ENCODE peak calls at places on chromosomes 16 and 17, in nine cellular contexts. One of them, this sample, is unnamed.
A peak's percentile ranks its signal among the peaks of the same experiment; 100 is the strongest.

GRCh38 chr16:79970551-79971236 is 370.2 kb upstream of the MAF start:
- DNase-seq in C1 segment of cervical spinal cord: no peak
- DNase-seq in activated effector memory CD4-positive, alpha-beta T cell treated with Interleukin-2 at 50 U/mL for 16 hours: no peak
- DNase-seq in mesendoderm: peak; percentile 77
- DNase-seq in NCI-H1092: no peak
- DNase-seq in Kasumi-1: no peak
- DNase-seq in HEK293T: no peak
- DNase-seq in smooth muscle cell of the brain vasculature: no peak
- DNase-seq in uterus: peak; percentile 71
- DNase-seq in this sample: no peak

GRCh38 chr17:78359216-78359935 is 501 bp downstream of the SOCS3 start:
- DNase-seq in C1 segment of cervical spinal cord: no peak
- DNase-seq in activated effector memory CD4-positive, alpha-beta T cell treated with Interleukin-2 at 50 U/mL for 16 hours: no peak
- DNase-seq in mesendoderm: peak; percentile 61
- DNase-seq in NCI-H1092: no peak
- DNase-seq in Kasumi-1: no peak
- DNase-seq in HEK293T: no peak
- DNase-seq in smooth muscle cell of the brain vasculature: no peak
- DNase-seq in uterus: no peak
- DNase-seq in this sample: no peak

GRCh38 chr16:18802755-18803218 is 1.4 kb upstream of the ARL6IP1 start:
- DNase-seq in C1 segment of cervical spinal cord: no peak
- DNase-seq in activated effector memory CD4-positive, alpha-beta T cell treated with Interleukin-2 at 50 U/mL for 16 hours: no peak
- DNase-seq in mesendoderm: no peak
- DNase-seq in NCI-H1092: no peak
- DNase-seq in Kasumi-1: no peak
- DNase-seq in HEK293T: no peak
- DNase-seq in smooth muscle cell of the brain vasculature: no peak
- DNase-seq in uterus: no peak
- DNase-seq in this sample: no peak

GRCh38 chr17:80729016-80729415 is 184.4 kb downstream of the RPTOR start:
- DNase-seq in C1 segment of cervical spinal cord: no peak
- DNase-seq in activated effector memory CD4-positive, alpha-beta T cell treated with Interleukin-2 at 50 U/mL for 16 hours: no peak
- DNase-seq in mesendoderm: no peak
- DNase-seq in NCI-H1092: no peak
- DNase-seq in Kasumi-1: no peak
- DNase-seq in HEK293T: no peak
- DNase-seq in smooth muscle cell of the brain vasculature: no peak
- DNase-seq in uterus: no peak
- DNase-seq in this sample: no peak

GRCh38 chr16:85157813-85158701 is 45.8 kb upstream of the CIBAR2 start:
- DNase-seq in C1 segment of cervical spinal cord: no peak
- DNase-seq in activated effector memory CD4-positive, alpha-beta T cell treated with Interleukin-2 at 50 U/mL for 16 hours: no peak
- DNase-seq in mesendoderm: peak; percentile 95
- DNase-seq in NCI-H1092: no peak
- DNase-seq in Kasumi-1: no peak
- DNase-seq in HEK293T: no peak
- DNase-seq in smooth muscle cell of the brain vasculature: no peak
- DNase-seq in uterus: no peak
- DNase-seq in this sample: no peak

GRCh38 chr17:16439867-16440351 is 24.5 kb downstream of the TRPV2 start:
- DNase-seq in C1 segment of cervical spinal cord: no peak
- DNase-seq in activated effector memory CD4-positive, alpha-beta T cell treated with Interleukin-2 at 50 U/mL for 16 hours: no peak
- DNase-seq in mesendoderm: no peak
- DNase-seq in NCI-H1092: no peak
- DNase-seq in Kasumi-1: no peak
- DNase-seq in HEK293T: no peak
- DNase-seq in smooth muscle cell of the brain vasculature: no peak
- DNase-seq in uterus: no peak
- DNase-seq in this sample: no peak

GRCh38 chr16:75267631-75268264 is 16.3 kb upstream of the BCAR1 start:
- DNase-seq in C1 segment of cervical spinal cord: no peak
- DNase-seq in activated effector memory CD4-positive, alpha-beta T cell treated with Interleukin-2 at 50 U/mL for 16 hours: no peak
- DNase-seq in mesendoderm: peak; percentile 63
- DNase-seq in NCI-H1092: peak; percentile 89
- DNase-seq in Kasumi-1: no peak
- DNase-seq in HEK293T: no peak
- DNase-seq in smooth muscle cell of the brain vasculature: no peak
- DNase-seq in uterus: no peak
- DNase-seq in this sample: no peak

GRCh38 chr16:29815793-29816693 is at the start of gene PAGR1:
- DNase-seq in C1 segment of cervical spinal cord: peak; percentile 87
- DNase-seq in activated effector memory CD4-positive, alpha-beta T cell treated with Interleukin-2 at 50 U/mL for 16 hours: peak; percentile 99
- DNase-seq in mesendoderm: peak; percentile 100
- DNase-seq in NCI-H1092: peak; percentile 99
- DNase-seq in Kasumi-1: peak; percentile 91
- DNase-seq in HEK293T: peak; percentile 99
- DNase-seq in smooth muscle cell of the brain vasculature: peak; percentile 99
- DNase-seq in uterus: peak; percentile 100
- DNase-seq in this sample: peak; percentile 98

GRCh38 chr16:62035115-62036092 is 834 bp downstream of the CDH8 start:
- DNase-seq in C1 segment of cervical spinal cord: no peak
- DNase-seq in activated effector memory CD4-positive, alpha-beta T cell treated with Interleukin-2 at 50 U/mL for 16 hours: no peak
- DNase-seq in mesendoderm: peak; percentile 93
- DNase-seq in NCI-H1092: no peak
- DNase-seq in Kasumi-1: no peak
- DNase-seq in HEK293T: peak; percentile 8
- DNase-seq in smooth muscle cell of the brain vasculature: no peak
- DNase-seq in uterus: no peak
- DNase-seq in this sample: no peak

GRCh38 chr16:50841081-50841886 is 99.4 kb downstream of the CYLD start:
- DNase-seq in C1 segment of cervical spinal cord: no peak
- DNase-seq in activated effector memory CD4-positive, alpha-beta T cell treated with Interleukin-2 at 50 U/mL for 16 hours: peak; percentile 8
- DNase-seq in mesendoderm: peak; percentile 67
- DNase-seq in NCI-H1092: no peak
- DNase-seq in Kasumi-1: no peak
- DNase-seq in HEK293T: no peak
- DNase-seq in smooth muscle cell of the brain vasculature: no peak
- DNase-seq in uterus: no peak
- DNase-seq in this sample: peak; percentile 8

GRCh38 chr16:86962913-86963312 is 354.3 kb downstream of the C16orf95 start:
- DNase-seq in C1 segment of cervical spinal cord: no peak
- DNase-seq in activated effector memory CD4-positive, alpha-beta T cell treated with Interleukin-2 at 50 U/mL for 16 hours: no peak
- DNase-seq in mesendoderm: no peak
- DNase-seq in NCI-H1092: no peak
- DNase-seq in Kasumi-1: no peak
- DNase-seq in HEK293T: no peak
- DNase-seq in smooth muscle cell of the brain vasculature: no peak
- DNase-seq in uterus: no peak
- DNase-seq in this sample: no peak

GRCh38 chr17:75384751-75385150 is 20.7 kb downstream of the GRB2 start:
- DNase-seq in C1 segment of cervical spinal cord: no peak
- DNase-seq in activated effector memory CD4-positive, alpha-beta T cell treated with Interleukin-2 at 50 U/mL for 16 hours: no peak
- DNase-seq in mesendoderm: no peak
- DNase-seq in NCI-H1092: no peak
- DNase-seq in Kasumi-1: no peak
- DNase-seq in HEK293T: no peak
- DNase-seq in smooth muscle cell of the brain vasculature: no peak
- DNase-seq in uterus: no peak
- DNase-seq in this sample: no peak

GRCh38 chr17:5595831-5596230 is 11.5 kb upstream of the NLRP1 start:
- DNase-seq in C1 segment of cervical spinal cord: no peak
- DNase-seq in activated effector memory CD4-positive, alpha-beta T cell treated with Interleukin-2 at 50 U/mL for 16 hours: no peak
- DNase-seq in mesendoderm: no peak
- DNase-seq in NCI-H1092: no peak
- DNase-seq in Kasumi-1: no peak
- DNase-seq in HEK293T: no peak
- DNase-seq in smooth muscle cell of the brain vasculature: no peak
- DNase-seq in uterus: no peak
- DNase-seq in this sample: no peak

GRCh38 chr16:55189179-55189578 is 134.8 kb upstream of the IRX6 start:
- DNase-seq in C1 segment of cervical spinal cord: no peak
- DNase-seq in activated effector memory CD4-positive, alpha-beta T cell treated with Interleukin-2 at 50 U/mL for 16 hours: no peak
- DNase-seq in mesendoderm: no peak
- DNase-seq in NCI-H1092: no peak
- DNase-seq in Kasumi-1: no peak
- DNase-seq in HEK293T: no peak
- DNase-seq in smooth muscle cell of the brain vasculature: no peak
- DNase-seq in uterus: no peak
- DNase-seq in this sample: no peak

GRCh38 chr16:88866151-88866920 is at the start of gene PABPN1L:
- DNase-seq in C1 segment of cervical spinal cord: no peak
- DNase-seq in activated effector memory CD4-positive, alpha-beta T cell treated with Interleukin-2 at 50 U/mL for 16 hours: no peak
- DNase-seq in mesendoderm: no peak
- DNase-seq in NCI-H1092: peak; percentile 15
- DNase-seq in Kasumi-1: no peak
- DNase-seq in HEK293T: no peak
- DNase-seq in smooth muscle cell of the brain vasculature: no peak
- DNase-seq in uterus: no peak
- DNase-seq in this sample: no peak

GRCh38 chr16:67022531-67023214 is 6.3 kb upstream of the CBFB start:
- DNase-seq in C1 segment of cervical spinal cord: no peak
- DNase-seq in activated effector memory CD4-positive, alpha-beta T cell treated with Interleukin-2 at 50 U/mL for 16 hours: no peak
- DNase-seq in mesendoderm: peak; percentile 57
- DNase-seq in NCI-H1092: no peak
- DNase-seq in Kasumi-1: no peak
- DNase-seq in HEK293T: no peak
- DNase-seq in smooth muscle cell of the brain vasculature: no peak
- DNase-seq in uterus: no peak
- DNase-seq in this sample: no peak

GRCh38 chr16:1929105-1929504 is 10.9 kb upstream of the HS3ST6 start:
- DNase-seq in C1 segment of cervical spinal cord: no peak
- DNase-seq in activated effector memory CD4-positive, alpha-beta T cell treated with Interleukin-2 at 50 U/mL for 16 hours: no peak
- DNase-seq in mesendoderm: no peak
- DNase-seq in NCI-H1092: no peak
- DNase-seq in Kasumi-1: no peak
- DNase-seq in HEK293T: no peak
- DNase-seq in smooth muscle cell of the brain vasculature: no peak
- DNase-seq in uterus: peak; percentile 47
- DNase-seq in this sample: no peak

GRCh38 chr17:58072862-58073261 is 10.4 kb upstream of the DYNLL2 start:
- DNase-seq in C1 segment of cervical spinal cord: no peak
- DNase-seq in activated effector memory CD4-positive, alpha-beta T cell treated with Interleukin-2 at 50 U/mL for 16 hours: no peak
- DNase-seq in mesendoderm: no peak
- DNase-seq in NCI-H1092: no peak
- DNase-seq in Kasumi-1: no peak
- DNase-seq in HEK293T: no peak
- DNase-seq in smooth muscle cell of the brain vasculature: no peak
- DNase-seq in uterus: no peak
- DNase-seq in this sample: no peak

GRCh38 chr16:81785138-81785924 is 6.2 kb downstream of the PLCG2 start:
- DNase-seq in C1 segment of cervical spinal cord: no peak
- DNase-seq in activated effector memory CD4-positive, alpha-beta T cell treated with Interleukin-2 at 50 U/mL for 16 hours: no peak
- DNase-seq in mesendoderm: no peak
- DNase-seq in NCI-H1092: no peak
- DNase-seq in Kasumi-1: no peak
- DNase-seq in HEK293T: no peak
- DNase-seq in smooth muscle cell of the brain vasculature: no peak
- DNase-seq in uterus: no peak
- DNase-seq in this sample: no peak

GRCh38 chr16:15671530-15672117 is 21.6 kb downstream of the NDE1 start:
- DNase-seq in C1 segment of cervical spinal cord: no peak
- DNase-seq in activated effector memory CD4-positive, alpha-beta T cell treated with Interleukin-2 at 50 U/mL for 16 hours: no peak
- DNase-seq in mesendoderm: no peak
- DNase-seq in NCI-H1092: no peak
- DNase-seq in Kasumi-1: no peak
- DNase-seq in HEK293T: no peak
- DNase-seq in smooth muscle cell of the brain vasculature: no peak
- DNase-seq in uterus: no peak
- DNase-seq in this sample: no peak

GRCh38 chr17:41505836-41506767 is 690 bp upstream of the KRT13 start:
- DNase-seq in C1 segment of cervical spinal cord: no peak
- DNase-seq in activated effector memory CD4-positive, alpha-beta T cell treated with Interleukin-2 at 50 U/mL for 16 hours: no peak
- DNase-seq in mesendoderm: no peak
- DNase-seq in NCI-H1092: no peak
- DNase-seq in Kasumi-1: no peak
- DNase-seq in HEK293T: no peak
- DNase-seq in smooth muscle cell of the brain vasculature: no peak
- DNase-seq in uterus: no peak
- DNase-seq in this sample: no peak

GRCh38 chr17:4332296-4332970 is 34.0 kb downstream of the UBE2G1 start:
- DNase-seq in C1 segment of cervical spinal cord: no peak
- DNase-seq in activated effector memory CD4-positive, alpha-beta T cell treated with Interleukin-2 at 50 U/mL for 16 hours: no peak
- DNase-seq in mesendoderm: peak; percentile 65
- DNase-seq in NCI-H1092: no peak
- DNase-seq in Kasumi-1: no peak
- DNase-seq in HEK293T: no peak
- DNase-seq in smooth muscle cell of the brain vasculature: no peak
- DNase-seq in uterus: no peak
- DNase-seq in this sample: no peak

GRCh38 chr16:55495616-55496289 is 13.1 kb upstream of the LPCAT2 start:
- DNase-seq in C1 segment of cervical spinal cord: no peak
- DNase-seq in activated effector memory CD4-positive, alpha-beta T cell treated with Interleukin-2 at 50 U/mL for 16 hours: no peak
- DNase-seq in mesendoderm: no peak
- DNase-seq in NCI-H1092: peak; percentile 43
- DNase-seq in Kasumi-1: no peak
- DNase-seq in HEK293T: no peak
- DNase-seq in smooth muscle cell of the brain vasculature: no peak
- DNase-seq in uterus: no peak
- DNase-seq in this sample: no peak

GRCh38 chr17:67642488-67642887 is 75.2 kb upstream of the NOL11 start:
- DNase-seq in C1 segment of cervical spinal cord: no peak
- DNase-seq in activated effector memory CD4-positive, alpha-beta T cell treated with Interleukin-2 at 50 U/mL for 16 hours: no peak
- DNase-seq in mesendoderm: no peak
- DNase-seq in NCI-H1092: no peak
- DNase-seq in Kasumi-1: no peak
- DNase-seq in HEK293T: no peak
- DNase-seq in smooth muscle cell of the brain vasculature: no peak
- DNase-seq in uterus: no peak
- DNase-seq in this sample: no peak

GRCh38 chr17:19546289-19547065 is 12.8 kb downstream of the SLC47A1 start:
- DNase-seq in C1 segment of cervical spinal cord: no peak
- DNase-seq in activated effector memory CD4-positive, alpha-beta T cell treated with Interleukin-2 at 50 U/mL for 16 hours: no peak
- DNase-seq in mesendoderm: peak; percentile 76
- DNase-seq in NCI-H1092: no peak
- DNase-seq in Kasumi-1: peak; percentile 0
- DNase-seq in HEK293T: no peak
- DNase-seq in smooth muscle cell of the brain vasculature: no peak
- DNase-seq in uterus: no peak
- DNase-seq in this sample: no peak

GRCh38 chr17:42409467-42410351 is 13.3 kb downstream of the CAVIN1 start:
- DNase-seq in C1 segment of cervical spinal cord: no peak
- DNase-seq in activated effector memory CD4-positive, alpha-beta T cell treated with Interleukin-2 at 50 U/mL for 16 hours: no peak
- DNase-seq in mesendoderm: no peak
- DNase-seq in NCI-H1092: no peak
- DNase-seq in Kasumi-1: no peak
- DNase-seq in HEK293T: no peak
- DNase-seq in smooth muscle cell of the brain vasculature: no peak
- DNase-seq in uterus: peak; percentile 80
- DNase-seq in this sample: no peak

GRCh38 chr17:50534222-50534978 is 1.9 kb downstream of the EPN3 start:
- DNase-seq in C1 segment of cervical spinal cord: no peak
- DNase-seq in activated effector memory CD4-positive, alpha-beta T cell treated with Interleukin-2 at 50 U/mL for 16 hours: no peak
- DNase-seq in mesendoderm: peak; percentile 62
- DNase-seq in NCI-H1092: no peak
- DNase-seq in Kasumi-1: no peak
- DNase-seq in HEK293T: no peak
- DNase-seq in smooth muscle cell of the brain vasculature: no peak
- DNase-seq in uterus: no peak
- DNase-seq in this sample: no peak

GRCh38 chr16:69073181-69073669 is 32.2 kb upstream of the HAS3 start:
- DNase-seq in C1 segment of cervical spinal cord: no peak
- DNase-seq in activated effector memory CD4-positive, alpha-beta T cell treated with Interleukin-2 at 50 U/mL for 16 hours: no peak
- DNase-seq in mesendoderm: peak; percentile 73
- DNase-seq in NCI-H1092: no peak
- DNase-seq in Kasumi-1: no peak
- DNase-seq in HEK293T: no peak
- DNase-seq in smooth muscle cell of the brain vasculature: no peak
- DNase-seq in uterus: no peak
- DNase-seq in this sample: no peak

GRCh38 chr17:76707985-76708807 is 2.6 kb downstream of the MXRA7 start:
- DNase-seq in C1 segment of cervical spinal cord: no peak
- DNase-seq in activated effector memory CD4-positive, alpha-beta T cell treated with Interleukin-2 at 50 U/mL for 16 hours: no peak
- DNase-seq in mesendoderm: peak; percentile 92
- DNase-seq in NCI-H1092: no peak
- DNase-seq in Kasumi-1: no peak
- DNase-seq in HEK293T: no peak
- DNase-seq in smooth muscle cell of the brain vasculature: no peak
- DNase-seq in uterus: no peak
- DNase-seq in this sample: no peak

GRCh38 chr16:85402910-85403692 is 210.0 kb upstream of the GSE1 start:
- DNase-seq in C1 segment of cervical spinal cord: no peak
- DNase-seq in activated effector memory CD4-positive, alpha-beta T cell treated with Interleukin-2 at 50 U/mL for 16 hours: no peak
- DNase-seq in mesendoderm: peak; percentile 59
- DNase-seq in NCI-H1092: no peak
- DNase-seq in Kasumi-1: peak; percentile 64
- DNase-seq in HEK293T: no peak
- DNase-seq in smooth muscle cell of the brain vasculature: no peak
- DNase-seq in uterus: peak; percentile 31
- DNase-seq in this sample: no peak

This sample was measured in activated CD8-positive, alpha-beta memory T cell treated with anti-CD3 and anti-CD28 coated beads for 1 hour.